ENCODE peak calls at places on chromosomes 3 and 15, in ten cellular contexts. L, E, K, U, R, B, M, N, X and P are unnamed samples.

GRCh38 chr15:48720646-48721045 is 75.1 kb upstream of the FBN1 start:
- DNase-seq in L (no peak), E (no peak), K (peak), U (no peak), R (peak), B (no peak), M (no peak), N (no peak), X (no peak), P (no peak)

GRCh38 chr3:108806316-108806715 is 16.3 kb upstream of the TRAT1 start:
- DNase-seq in L (no peak), E (no peak), K (no peak), U (peak), R (no peak), B (no peak), M (no peak), N (peak), X (no peak), P (no peak)

GRCh38 chr15:53831907-53832793 is 72.7 kb upstream of the WDR72 start:
- DNase-seq in L (no peak), E (no peak), K (no peak), U (no peak), R (no peak), B (no peak), M (no peak), N (peak), X (no peak), P (no peak)

GRCh38 chr3:8766148-8766547 is 3.3 kb downstream of the OXTR start:
- DNase-seq in L (no peak), E (no peak), K (no peak), U (no peak), R (no peak), B (no peak), M (no peak), N (no peak), X (no peak), P (no peak)

GRCh38 chr3:150329408-150329807 is 78.7 kb upstream of the TSC22D2 start:
- DNase-seq in L (no peak), E (no peak), K (no peak), U (no peak), R (no peak), B (no peak), M (no peak), N (no peak), X (no peak), P (no peak)

GRCh38 chr3:89025185-89025584 is 82.2 kb upstream of the EPHA3 start:
- DNase-seq in L (no peak), E (peak), K (peak), U (no peak), R (peak), B (peak), M (no peak), N (no peak), X (no peak), P (no peak)

GRCh38 chr15:27743078-27743477 is 356.0 kb downstream of the OCA2 start:
- DNase-seq in L (no peak), E (no peak), K (no peak), U (no peak), R (no peak), B (no peak), M (no peak), N (no peak), X (no peak), P (no peak)

GRCh38 chr3:23650371-23651140 is 155.2 kb upstream of the UBE2E1 start:
- DNase-seq in L (peak), E (peak), K (peak), U (no peak), R (peak), B (peak), M (peak), N (no peak), X (no peak), P (peak)

GRCh38 chr15:39127151-39127815 is 453.6 kb upstream of the THBS1 start:
- DNase-seq in L (no peak), E (no peak), K (no peak), U (no peak), R (no peak), B (peak), M (no peak), N (no peak), X (no peak), P (peak)

GRCh38 chr15:57118013-57118799 is 199.8 kb downstream of the TCF12 start:
- DNase-seq in L (no peak), E (peak), K (peak), U (no peak), R (peak), B (peak), M (peak), N (peak), X (no peak), P (no peak)

GRCh38 chr15:57550640-57551039 is 41.1 kb upstream of the MYZAP start:
- DNase-seq in L (no peak), E (no peak), K (no peak), U (no peak), R (no peak), B (no peak), M (no peak), N (peak), X (peak), P (no peak)

GRCh38 chr3:85005947-85006346 is 47.2 kb downstream of the CADM2 start:
- DNase-seq in L (no peak), E (no peak), K (no peak), U (no peak), R (no peak), B (no peak), M (no peak), N (no peak), X (no peak), P (no peak)

GRCh38 chr3:52286777-52287110 is 884 bp upstream of the GLYCTK start:
- DNase-seq in L (no peak), E (no peak), K (no peak), U (no peak), R (peak), B (peak), M (no peak), N (no peak), X (peak), P (no peak)

GRCh38 chr15:64151727-64152506 is at the start of gene SNX22:
- DNase-seq in L (no peak), E (no peak), K (no peak), U (peak), R (no peak), B (no peak), M (no peak), N (no peak), X (no peak), P (no peak)

GRCh38 chr15:71103102-71103676 is 12.1 kb upstream of the THSD4 start:
- DNase-seq in L (no peak), E (peak), K (peak), U (no peak), R (peak), B (no peak), M (peak), N (peak), X (no peak), P (peak)

GRCh38 chr3:38600551-38600950 is 48.9 kb downstream of the SCN5A start:
- DNase-seq in L (no peak), E (no peak), K (no peak), U (no peak), R (no peak), B (no peak), M (no peak), N (peak), X (no peak), P (no peak)

GRCh38 chr3:127673191-127674098 is 693 bp downstream of the ABTB1 start:
- DNase-seq in L (no peak), E (peak), K (peak), U (peak), R (peak), B (peak), M (peak), N (no peak), X (peak), P (peak)

GRCh38 chr3:149339931-149340309 is 6.5 kb upstream of the TM4SF18 start:
- DNase-seq in L (peak), E (peak), K (peak), U (no peak), R (peak), B (peak), M (peak), N (peak), X (peak), P (peak)

GRCh38 chr15:99438222-99438592 is 127.6 kb upstream of the MEF2A start:
- DNase-seq in L (no peak), E (no peak), K (no peak), U (no peak), R (no peak), B (no peak), M (no peak), N (no peak), X (no peak), P (no peak)

GRCh38 chr15:29969587-29970401 is 113.0 kb upstream of the GOLGA8J start:
- DNase-seq in L (no peak), E (no peak), K (peak), U (no peak), R (no peak), B (no peak), M (no peak), N (no peak), X (no peak), P (no peak)

GRCh38 chr3:10259798-10260197 is 11.5 kb downstream of the TATDN2 start:
- DNase-seq in L (no peak), E (no peak), K (no peak), U (no peak), R (no peak), B (no peak), M (no peak), N (no peak), X (no peak), P (no peak)

GRCh38 chr3:10265833-10266232 is 17.6 kb downstream of the TATDN2 start:
- DNase-seq in L (no peak), E (no peak), K (no peak), U (no peak), R (no peak), B (no peak), M (no peak), N (no peak), X (no peak), P (no peak)

GRCh38 chr3:10262027-10262426 is 13.8 kb downstream of the TATDN2 start:
- DNase-seq in L (no peak), E (no peak), K (no peak), U (no peak), R (no peak), B (no peak), M (no peak), N (no peak), X (no peak), P (no peak)

GRCh38 chr3:10260211-10260701 is 12.0 kb downstream of the TATDN2 start:
- DNase-seq in L (no peak), E (no peak), K (no peak), U (no peak), R (no peak), B (no peak), M (no peak), N (no peak), X (no peak), P (no peak)

DNA sequence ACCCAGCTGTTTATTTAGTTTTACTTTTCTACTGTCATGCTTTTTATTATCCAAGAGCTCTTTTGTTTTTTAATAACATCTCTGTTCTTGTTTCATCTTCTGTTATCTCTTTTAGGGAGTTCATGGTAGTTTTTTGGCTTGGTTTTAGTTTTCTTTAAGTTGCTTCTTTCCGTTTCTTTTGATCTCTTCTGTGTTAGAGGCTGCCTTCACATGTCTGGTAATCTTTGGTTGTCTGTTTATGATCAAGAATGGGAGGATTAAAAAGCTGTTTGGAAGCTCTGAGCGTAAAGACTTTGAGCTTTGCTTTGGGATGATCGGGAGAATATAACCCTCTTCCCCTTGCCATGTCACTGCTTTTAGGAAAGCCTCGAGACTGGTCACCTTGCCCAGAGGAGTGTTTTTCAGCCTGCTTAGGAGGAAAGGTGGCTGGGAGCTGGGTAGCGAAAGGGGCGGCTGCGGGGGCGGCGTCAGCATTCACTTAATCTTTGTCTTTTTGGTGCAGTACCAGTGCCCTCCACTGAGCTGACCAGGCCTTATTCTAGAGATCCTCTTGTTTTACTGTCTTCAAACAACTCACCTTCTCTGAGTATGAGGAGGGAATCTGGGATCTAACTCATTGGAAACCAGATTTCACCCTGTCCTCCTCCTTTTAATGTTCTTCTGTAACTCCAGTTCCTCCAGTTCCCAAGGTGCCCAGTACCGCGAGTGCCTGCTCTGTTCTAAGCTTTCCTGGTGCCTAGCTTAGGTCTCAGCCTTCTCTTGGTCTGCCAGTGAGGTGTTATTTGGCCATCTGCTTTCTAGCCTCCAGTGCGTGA is 15.5 kb downstream of the TATDN2 start:
- DNase-seq in L (no peak), E (peak), K (peak), U (peak), R (peak), B (peak), M (peak), N (peak), X (no peak), P (no peak)
- H3K4me3 ChIP-seq in L (no peak), E (no peak), K (no peak), U (peak), R (peak), B (no peak), M (no peak), N (no peak), X (no peak), P (no peak)

GRCh38 chr15:35540031-35540430 is 5.9 kb downstream of the DPH6 start:
- DNase-seq in L (no peak), E (no peak), K (no peak), U (no peak), R (no peak), B (peak), M (no peak), N (no peak), X (no peak), P (no peak)
- H3K4me3 ChIP-seq in L (no peak), E (no peak), K (no peak), U (no peak), R (no peak), B (no peak), M (no peak), N (no peak), X (no peak), P (no peak)

DNA sequence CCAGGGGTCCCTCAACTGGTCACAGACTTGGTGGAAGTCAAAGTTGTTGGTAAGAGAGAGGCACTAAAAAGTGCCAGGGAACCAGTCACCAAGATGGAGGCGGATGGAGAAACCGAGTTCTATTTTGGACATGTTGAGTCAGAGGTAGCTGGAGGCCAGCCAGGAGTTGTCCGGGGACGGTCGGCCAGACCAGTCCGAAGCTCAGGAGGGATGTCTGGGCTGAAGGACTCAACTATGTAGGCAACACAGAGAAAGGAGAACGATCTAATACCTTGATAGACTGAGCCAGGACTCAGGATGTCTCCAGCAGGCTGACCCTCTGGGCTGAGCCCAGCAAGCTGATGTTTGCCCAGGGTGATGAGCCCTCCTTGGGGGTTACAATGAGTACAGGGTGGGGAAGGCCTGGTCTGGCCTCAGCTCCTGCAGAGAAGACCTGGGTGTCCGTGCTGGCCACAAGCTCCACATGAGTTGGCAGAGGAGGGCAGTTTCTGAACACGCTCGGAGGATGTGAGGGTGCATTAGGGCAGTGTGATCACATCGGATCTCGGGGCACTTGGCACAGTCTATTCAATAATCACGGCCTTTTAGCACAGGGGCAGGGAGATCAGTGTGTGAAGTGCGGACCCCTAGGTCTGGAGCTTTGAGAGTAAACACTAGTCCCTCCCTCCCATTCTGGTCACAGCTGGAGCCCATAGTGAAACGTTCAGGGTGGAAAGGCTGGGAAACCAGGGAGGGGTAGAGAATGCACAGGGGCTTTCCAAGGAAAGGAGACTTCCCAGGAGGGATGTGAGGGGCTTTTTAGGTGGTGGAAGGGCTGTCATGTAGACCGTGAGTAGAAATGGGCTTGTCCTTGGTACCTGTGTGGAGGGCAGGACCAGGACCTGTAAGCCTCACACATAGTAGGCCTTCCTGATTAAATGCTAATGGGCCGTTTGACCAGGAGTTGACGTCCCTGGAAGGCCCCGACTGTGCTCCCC is 111.9 kb downstream of the ETFA start:
- DNase-seq in L (peak), E (peak), K (peak), U (no peak), R (peak), B (peak), M (peak), N (no peak), X (peak), P (peak)
- H3K4me3 ChIP-seq in L (no peak), E (no peak), K (no peak), U (no peak), R (no peak), B (no peak), M (no peak), N (no peak), X (no peak), P (no peak)

GRCh38 chr15:78618490-78618934 is 2.3 kb downstream of the CHRNA3 start:
- DNase-seq in L (peak), E (peak), K (peak), U (peak), R (peak), B (peak), M (peak), N (peak), X (peak), P (peak)

GRCh38 chr15:78621810-78622402 is 1.1 kb upstream of the CHRNA3 start:
- DNase-seq in L (no peak), E (no peak), K (no peak), U (no peak), R (no peak), B (no peak), M (no peak), N (no peak), X (no peak), P (no peak)

GRCh38 chr15:78620021-78620838 is 566 bp downstream of the CHRNA3 start:
- DNase-seq in L (no peak), E (no peak), K (peak), U (no peak), R (peak), B (no peak), M (no peak), N (peak), X (no peak), P (no peak)

GRCh38 chr15:78619022-78619950 is 1.5 kb downstream of the CHRNA3 start:
- DNase-seq in L (no peak), E (no peak), K (no peak), U (no peak), R (no peak), B (no peak), M (no peak), N (peak), X (no peak), P (no peak)

DNA sequence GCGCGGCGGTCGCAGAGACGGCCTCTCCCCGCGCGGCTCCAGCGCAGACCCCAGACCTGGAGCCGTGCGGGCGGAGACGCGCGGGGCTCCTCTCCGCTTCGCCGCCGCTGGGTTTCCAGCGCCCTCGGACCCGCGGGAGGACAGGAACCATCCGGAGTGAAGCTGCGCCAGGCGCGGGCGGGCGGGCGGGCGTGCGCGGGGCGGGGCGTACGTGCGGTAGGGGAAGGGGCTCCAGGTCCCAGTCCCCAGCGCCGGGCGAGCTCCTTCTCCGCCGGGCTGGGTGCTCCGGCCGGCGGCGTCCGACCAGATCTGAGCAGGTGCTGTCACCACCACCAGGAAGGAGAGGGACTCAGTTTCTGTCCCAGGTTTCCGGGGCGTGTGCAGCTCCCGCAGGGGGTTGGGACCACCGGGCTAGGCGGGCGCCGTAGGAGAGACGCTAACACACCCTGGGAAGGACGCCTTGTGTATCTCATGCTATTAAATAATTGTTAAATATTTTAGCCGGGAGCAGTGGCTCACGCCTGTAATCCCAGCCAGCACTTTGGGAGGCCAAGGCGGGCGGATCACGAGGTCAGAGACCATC is at the start of gene CHRNA3:
- DNase-seq in L (no peak), E (no peak), K (no peak), U (no peak), R (no peak), B (no peak), M (no peak), N (peak), X (no peak), P (no peak)
- H3K4me3 ChIP-seq in L (no peak), E (no peak), K (no peak), U (no peak), R (no peak), B (peak), M (no peak), N (peak), X (no peak), P (peak)

GRCh38 chr15:97652700-97653167 is 307.8 kb upstream of the ARRDC4 start:
- DNase-seq in L (no peak), E (no peak), K (no peak), U (no peak), R (no peak), B (no peak), M (no peak), N (peak), X (no peak), P (peak)
- H3K4me3 ChIP-seq in L (no peak), E (no peak), K (no peak), U (no peak), R (no peak), B (peak), M (no peak), N (no peak), X (no peak), P (peak)

GRCh38 chr3:32238816-32239637 is 547 bp downstream of the CMTM8 start:
- DNase-seq in L (no peak), E (peak), K (peak), U (peak), R (peak), B (peak), M (peak), N (peak), X (no peak), P (peak)
- H3K4me3 ChIP-seq in L (peak), E (peak), K (peak), U (peak), R (peak), B (peak), M (peak), N (peak), X (peak), P (peak)